ENCODE peak calls at places on chromosomes 7 and 10, in nine cellular contexts. M is HFFc6, J is tibial nerve, B is cardiac muscle cell, S is astrocyte, P is NB4, I is SK-N-SH, C is AG09319, Y is lung. X is an unnamed sample.

GRCh38 chr10:102344067-102344466 is 51.4 kb upstream of the NFKB2 start:
- DNase-seq in M (peak; percentile 63), J (no peak), B (peak; percentile 11), S (peak; percentile 69), P (no peak), I (no peak), C (no peak), Y (no peak), X (no peak)

GRCh38 chr10:50593523-50593922 is 30.2 kb downstream of the SGMS1 start:
- DNase-seq in M (no peak), J (no peak), B (no peak), S (peak; percentile 30), P (no peak), I (no peak), C (no peak), Y (no peak), X (no peak)

GRCh38 chr10:14749051-14749809 is 25.5 kb downstream of the FAM107B start:
- DNase-seq in M (no peak), J (no peak), B (no peak), S (no peak), P (no peak), I (no peak), C (no peak), Y (no peak), X (no peak)

GRCh38 chr7:27245124-27245797 is 2.7 kb downstream of the EVX1 start:
- DNase-seq in M (no peak), J (no peak), B (no peak), S (no peak), P (no peak), I (peak; percentile 43), C (no peak), Y (no peak), X (no peak)

GRCh38 chr7:121151663-121152344 is 163.3 kb downstream of the CPED1 start:
- DNase-seq in M (no peak), J (no peak), B (no peak), S (peak; percentile 2), P (no peak), I (no peak), C (no peak), Y (no peak), X (no peak)

GRCh38 chr10:970311-971149 is 17.7 kb upstream of the GTPBP4 start:
- DNase-seq in M (peak; percentile 26), J (no peak), B (peak; percentile 9), S (no peak), P (peak; percentile 22), I (peak; percentile 79), C (no peak), Y (peak; percentile 81), X (no peak)

GRCh38 chr7:133795061-133795460 is 332.1 kb upstream of the LRGUK start:
- DNase-seq in M (no peak), J (no peak), B (no peak), S (no peak), P (no peak), I (no peak), C (no peak), Y (no peak), X (no peak)

GRCh38 chr10:114726820-114727271 is 68.8 kb upstream of the ABLIM1 start:
- DNase-seq in M (no peak), J (no peak), B (no peak), S (no peak), P (no peak), I (no peak), C (no peak), Y (no peak), X (no peak)

GRCh38 chr10:43407148-43407575 is 1.8 kb downstream of the HNRNPF start:
- DNase-seq in M (peak; percentile 38), J (no peak), B (peak; percentile 58), S (peak; percentile 22), P (peak; percentile 66), I (peak; percentile 72), C (no peak), Y (peak; percentile 50), X (no peak)

GRCh38 chr7:155725073-155725346 is 80.5 kb downstream of the RBM33 start:
- DNase-seq in M (no peak), J (no peak), B (no peak), S (no peak), P (no peak), I (no peak), C (no peak), Y (no peak), X (no peak)

GRCh38 chr10:128035557-128035973 is 90.7 kb downstream of the MKI67 start:
- DNase-seq in M (no peak), J (no peak), B (peak; percentile 44), S (no peak), P (peak; percentile 58), I (peak; percentile 70), C (no peak), Y (peak; percentile 45), X (peak; percentile 41)

GRCh38 chr10:120184547-120185337 is 272.3 kb upstream of the PLPP4 start:
- DNase-seq in M (no peak), J (no peak), B (no peak), S (no peak), P (no peak), I (no peak), C (no peak), Y (no peak), X (no peak)

GRCh38 chr7:92634924-92635519 is 44.8 kb upstream of the FAM133B start:
- DNase-seq in M (peak; percentile 53), J (no peak), B (peak; percentile 64), S (peak; percentile 84), P (peak; percentile 72), I (peak; percentile 27), C (no peak), Y (no peak), X (no peak)

GRCh38 chr7:15130666-15131541 is 228.4 kb upstream of the DGKB start:
- DNase-seq in M (peak; percentile 47), J (no peak), B (peak; percentile 49), S (peak; percentile 75), P (no peak), I (no peak), C (no peak), Y (no peak), X (no peak)

GRCh38 chr7:151990567-151990966 is 34.3 kb downstream of the GALNTL5 start:
- DNase-seq in M (peak; percentile 11), J (no peak), B (peak; percentile 14), S (peak; percentile 15), P (peak; percentile 59), I (no peak), C (no peak), Y (no peak), X (no peak)

GRCh38 chr7:151987748-151988529 is 31.7 kb downstream of the GALNTL5 start:
- DNase-seq in M (no peak), J (no peak), B (peak; percentile 88), S (peak; percentile 65), P (no peak), I (no peak), C (no peak), Y (no peak), X (no peak)

GRCh38 chr7:151993977-151994676 is 31.3 kb upstream of the GALNT11 start:
- DNase-seq in M (no peak), J (no peak), B (peak; percentile 10), S (no peak), P (no peak), I (no peak), C (no peak), Y (no peak), X (no peak)

GRCh38 chr7:151992375-151992774 is 33.1 kb upstream of the GALNT11 start:
- DNase-seq in M (no peak), J (no peak), B (peak; percentile 46), S (no peak), P (peak; percentile 77), I (peak; percentile 86), C (no peak), Y (peak; percentile 48), X (no peak)
- TF ChIP-seq CTCF in M (no peak), J (peak; percentile 18), B (no peak), S (no peak), P (peak; percentile 51), I (peak; percentile 19), C (no peak), Y (no peak), X (no peak)

GRCh38 chr7:79060498-79060897 is 393.0 kb downstream of the MAGI2 start:
- DNase-seq in M (no peak), J (no peak), B (no peak), S (no peak), P (no peak), I (no peak), C (no peak), Y (no peak), X (no peak)

GRCh38 chr7:79064187-79064823 is 389.2 kb downstream of the MAGI2 start:
- DNase-seq in M (no peak), J (no peak), B (no peak), S (peak; percentile 37), P (no peak), I (no peak), C (no peak), Y (no peak), X (no peak)

DNA sequence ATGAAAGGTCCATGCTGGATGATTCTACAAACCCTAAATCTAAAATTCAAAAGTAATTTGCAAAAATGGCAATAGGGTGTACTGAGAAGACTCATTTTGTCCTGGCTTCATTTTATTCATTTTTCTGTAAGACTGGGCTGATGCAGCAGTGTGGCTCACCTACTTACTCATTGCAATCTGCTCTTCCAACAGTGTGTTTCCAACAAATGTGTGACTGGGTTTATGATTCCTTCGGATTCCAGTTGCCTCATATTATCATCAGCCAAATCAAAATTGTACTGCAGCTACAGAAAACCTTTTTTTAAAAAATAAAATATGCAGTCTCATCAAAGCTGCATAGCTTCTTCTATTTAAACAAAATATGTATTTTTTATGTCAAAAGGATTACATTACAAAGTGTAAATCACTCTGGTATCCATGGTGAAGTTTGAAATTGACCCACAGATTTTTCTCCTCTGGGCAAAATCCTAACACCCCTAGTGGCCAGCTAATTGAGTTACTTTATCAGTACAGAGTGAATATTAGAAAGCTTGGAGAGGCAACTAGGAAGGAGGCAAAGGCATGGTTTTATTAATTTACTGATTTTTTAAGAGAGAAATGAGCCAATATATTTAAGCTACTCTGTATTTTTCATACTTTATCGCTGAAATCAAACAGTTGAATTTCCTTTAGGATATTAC is 390.3 kb downstream of the MAGI2 start:
- DNase-seq in M (peak; percentile 29), J (no peak), B (no peak), S (no peak), P (no peak), I (peak; percentile 6), C (no peak), Y (no peak), X (no peak)
- TF ChIP-seq CTCF in M (peak; percentile 63), J (no peak), B (no peak), S (peak; percentile 10), P (no peak), I (peak; percentile 47), C (no peak), Y (no peak), X (no peak)

GRCh38 chr10:95382596-95382995 is 91.8 kb upstream of the PDLIM1 start:
- DNase-seq in M (no peak), J (no peak), B (no peak), S (no peak), P (no peak), I (no peak), C (no peak), Y (no peak), X (no peak)
- TF ChIP-seq CTCF in M (no peak), J (no peak), B (no peak), S (no peak), P (no peak), I (no peak), C (no peak), Y (no peak), X (no peak)

DNA sequence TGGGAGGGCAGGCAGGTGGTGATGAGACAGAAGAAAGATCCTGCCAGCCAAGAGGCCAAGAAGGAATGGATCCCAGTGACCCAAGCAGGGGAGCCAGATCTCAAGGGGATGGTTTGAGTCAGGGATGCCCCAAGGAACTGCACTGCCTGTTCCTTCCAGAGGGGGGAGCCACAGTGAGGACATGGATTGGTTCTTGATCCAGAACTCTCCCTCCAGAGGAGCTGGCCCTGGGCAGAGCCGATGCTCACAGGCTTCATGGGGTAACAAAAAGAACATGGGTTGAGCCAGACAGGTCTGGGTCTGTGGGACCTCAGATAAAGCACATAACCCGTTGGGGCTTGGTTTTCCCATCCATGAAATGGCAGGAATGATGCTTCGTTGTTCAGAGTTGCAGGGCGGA is 4.6 kb upstream of the DENND2A start:
- DNase-seq in M (no peak), J (no peak), B (no peak), S (no peak), P (peak; percentile 29), I (peak; percentile 54), C (no peak), Y (no peak), X (no peak)
- TF ChIP-seq CTCF in M (peak; percentile 69), J (no peak), B (peak; percentile 40), S (peak; percentile 32), P (peak; percentile 70), I (peak; percentile 58), C (peak; percentile 17), Y (no peak), X (no peak)